ENCODE peak calls at places on chromosome 14, in ten cellular contexts. G, T, I, D, W, Q, H, A, K and S are unnamed samples.
A peak's percentile ranks its signal among the peaks of the same experiment; 100 is the strongest.

GRCh38 chr14:92582706-92583452 is 69.3 kb downstream of the RIN3 start:
- DNase-seq in G (no peak), T (no peak), I (no peak), D (no peak), W (no peak), Q (no peak), H (no peak), A (no peak), K (no peak), S (no peak)

GRCh38 chr14:69154779-69155178 is 1.9 kb upstream of the DCAF5 start:
- DNase-seq in G (no peak), T (no peak), I (peak; percentile 70), D (no peak), W (no peak), Q (no peak), H (peak; percentile 65), A (no peak), K (no peak), S (no peak)

GRCh38 chr14:93531644-93532043 is 100.9 kb downstream of the UNC79 start:
- DNase-seq in G (no peak), T (no peak), I (no peak), D (no peak), W (no peak), Q (no peak), H (no peak), A (no peak), K (no peak), S (no peak)

GRCh38 chr14:64760146-64760755 is 56.0 kb downstream of the PLEKHG3 start:
- DNase-seq in G (peak; percentile 21), T (peak; percentile 81), I (peak; percentile 49), D (peak; percentile 70), W (peak; percentile 67), Q (no peak), H (peak; percentile 91), A (peak; percentile 54), K (peak; percentile 31), S (peak; percentile 24)

GRCh38 chr14:51783765-51784164 is 76.6 kb upstream of the GNG2 start:
- DNase-seq in G (no peak), T (no peak), I (peak; percentile 46), D (no peak), W (no peak), Q (no peak), H (no peak), A (no peak), K (no peak), S (no peak)

GRCh38 chr14:20609215-20610001 is 18.2 kb upstream of the RNASE12 start:
- DNase-seq in G (peak; percentile 76), T (peak; percentile 82), I (peak; percentile 97), D (peak; percentile 76), W (peak; percentile 58), Q (peak; percentile 86), H (peak; percentile 85), A (peak; percentile 54), K (peak; percentile 72), S (peak; percentile 26)

GRCh38 chr14:63654346-63654745 is 12.7 kb upstream of the WDR89 start:
- DNase-seq in G (no peak), T (no peak), I (no peak), D (no peak), W (no peak), Q (no peak), H (no peak), A (no peak), K (no peak), S (no peak)

GRCh38 chr14:73463411-73463810 is 5.1 kb upstream of the NUMB start:
- DNase-seq in G (no peak), T (no peak), I (peak; percentile 91), D (no peak), W (peak; percentile 64), Q (peak; percentile 83), H (no peak), A (peak; percentile 61), K (peak; percentile 23), S (peak; percentile 57)

GRCh38 chr14:93778453-93778852 is 9.8 kb downstream of the PRIMA1 start:
- DNase-seq in G (no peak), T (no peak), I (no peak), D (no peak), W (no peak), Q (no peak), H (no peak), A (no peak), K (no peak), S (no peak)

GRCh38 chr14:60653388-60653690 is 4.1 kb upstream of the SIX1 start:
- DNase-seq in G (no peak), T (peak; percentile 44), I (no peak), D (no peak), W (no peak), Q (peak; percentile 48), H (no peak), A (no peak), K (no peak), S (no peak)

GRCh38 chr14:104206281-104206904 is 68.0 kb downstream of the KIF26A start:
- DNase-seq in G (no peak), T (peak; percentile 61), I (no peak), D (no peak), W (no peak), Q (peak; percentile 78), H (no peak), A (no peak), K (no peak), S (peak; percentile 18)

GRCh38 chr14:101876539-101876938 is 87.8 kb upstream of the DYNC1H1 start:
- DNase-seq in G (peak; percentile 93), T (no peak), I (no peak), D (peak; percentile 62), W (no peak), Q (no peak), H (no peak), A (peak; percentile 88), K (peak; percentile 87), S (no peak)

GRCh38 chr14:51581017-51581881 is 70.5 kb upstream of the FRMD6 start:
- DNase-seq in G (no peak), T (no peak), I (peak; percentile 92), D (no peak), W (no peak), Q (no peak), H (no peak), A (no peak), K (no peak), S (no peak)

GRCh38 chr14:72560331-72560730 is 333.6 kb downstream of the DPF3 start:
- DNase-seq in G (no peak), T (no peak), I (no peak), D (no peak), W (no peak), Q (no peak), H (no peak), A (peak; percentile 66), K (no peak), S (no peak)

GRCh38 chr14:89721991-89722390 is 232.5 kb downstream of the EFCAB11 start:
- DNase-seq in G (no peak), T (no peak), I (no peak), D (no peak), W (no peak), Q (no peak), H (no peak), A (no peak), K (no peak), S (no peak)

GRCh38 chr14:36915089-36915488 is 253.4 kb downstream of the PAX9 start:
- DNase-seq in G (no peak), T (no peak), I (peak; percentile 21), D (no peak), W (no peak), Q (no peak), H (no peak), A (no peak), K (no peak), S (no peak)

GRCh38 chr14:85576848-85577541 is 47.1 kb downstream of the FLRT2 start:
- DNase-seq in G (no peak), T (no peak), I (peak; percentile 51), D (no peak), W (no peak), Q (no peak), H (no peak), A (no peak), K (no peak), S (no peak)

GRCh38 chr14:50031534-50032313 is 84.6 kb downstream of the VCPKMT start:
- DNase-seq in G (no peak), T (no peak), I (no peak), D (no peak), W (no peak), Q (no peak), H (no peak), A (no peak), K (no peak), S (no peak)

DNA sequence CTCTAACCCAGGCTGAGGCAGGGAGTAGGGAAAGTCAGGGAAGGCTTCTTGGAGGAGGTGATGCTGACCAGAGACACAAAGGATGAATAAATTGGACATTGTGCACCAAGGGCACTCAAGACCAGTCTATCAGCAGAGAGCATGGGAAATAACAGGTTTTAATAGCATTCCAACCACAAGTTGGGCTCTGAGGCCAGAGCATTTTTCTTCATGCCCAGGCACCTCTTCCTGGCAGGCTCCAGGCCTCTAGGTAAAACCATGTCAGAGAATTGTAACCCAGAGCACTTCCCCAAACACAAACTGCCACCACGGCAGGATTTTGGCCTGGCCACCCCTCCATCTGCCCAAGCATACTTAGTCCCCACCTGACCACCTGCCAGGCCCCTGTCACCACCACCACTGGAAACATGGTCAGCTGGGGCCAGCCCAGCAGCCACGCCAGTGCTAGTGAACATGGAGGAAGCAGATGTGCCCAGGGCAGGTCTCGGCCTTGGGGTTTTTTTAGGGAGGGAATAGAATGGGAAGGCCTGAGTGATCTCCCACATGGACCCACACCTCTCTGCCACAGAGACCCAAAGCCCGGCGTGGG is 22.7 kb downstream of the LTBP2 start:
- DNase-seq in G (no peak), T (no peak), I (no peak), D (no peak), W (no peak), Q (peak; percentile 45), H (no peak), A (no peak), K (no peak), S (no peak)
- H3K27ac ChIP-seq in G (no peak overlapping the region), T (no peak overlapping the region), I (no peak overlapping the region), D (no peak overlapping the region), W (no peak overlapping the region), Q (no peak overlapping the region), H (no peak overlapping the region), A (no peak overlapping the region), K (no peak overlapping the region), S (no peak overlapping the region)

GRCh38 chr14:54700717-54701116 is 133.8 kb downstream of the SAMD4A start:
- DNase-seq in G (peak; percentile 7), T (no peak), I (no peak), D (no peak), W (no peak), Q (no peak), H (no peak), A (no peak), K (no peak), S (no peak)
- H3K27ac ChIP-seq in G (no peak overlapping the region), T (no peak overlapping the region), I (no peak overlapping the region), D (no peak overlapping the region), W (no peak overlapping the region), Q (no peak overlapping the region), H (no peak overlapping the region), A (peak overlapping the region; percentile 90), K (peak overlapping the region; percentile 90), S (no peak overlapping the region)

GRCh38 chr14:24310387-24310665 is 386 bp downstream of the LTB4R2 start:
- DNase-seq in G (no peak), T (no peak), I (no peak), D (no peak), W (peak; percentile 90), Q (no peak), H (no peak), A (no peak), K (no peak), S (no peak)
- H3K27ac ChIP-seq in G (peak overlapping the region; percentile 78), T (no peak overlapping the region), I (no peak overlapping the region), D (peak overlapping the region; percentile 63), W (peak overlapping the region; percentile 98), Q (peak overlapping the region; percentile 86), H (no peak overlapping the region), A (peak overlapping the region; percentile 83), K (peak overlapping the region; percentile 91), S (peak overlapping the region; percentile 59)

GRCh38 chr14:35385042-35385839 is 19.3 kb downstream of the NFKBIA start:
- DNase-seq in G (no peak), T (no peak), I (no peak), D (no peak), W (peak; percentile 79), Q (no peak), H (peak; percentile 56), A (peak; percentile 91), K (peak; percentile 88), S (peak; percentile 83)
- H3K27ac ChIP-seq in G (no peak overlapping the region), T (no peak overlapping the region), I (no peak overlapping the region), D (no peak overlapping the region), W (peak overlapping the region; percentile 53), Q (peak overlapping the region; percentile 70), H (peak overlapping the region; percentile 89), A (peak overlapping the region; percentile 84), K (peak overlapping the region; percentile 86), S (peak overlapping the region; percentile 91)